ENCODE peak calls at places on chromosomes 7 and 10, in six cellular contexts. M is uterus, W is Peyer's patch, L is A549, I is H1, C is tibial nerve. Y is an unnamed sample.

GRCh38 chr7:30226593-30227268 is 57.7 kb upstream of the ZNRF2 start:
- DNase-seq in L (peak; percentile 58), W (peak; percentile 66), I (peak; percentile 66), M (no peak), C (no peak), Y (peak; percentile 34)

GRCh38 chr7:1593904-1594421 is 24.1 kb upstream of the PSMG3 start:
- DNase-seq in M (no peak), L (no peak), I (no peak), C (no peak), W (no peak), Y (no peak)

GRCh38 chr7:51366930-51367613 is 50.5 kb upstream of the COBL start:
- DNase-seq in L (peak; percentile 84), I (peak; percentile 63), M (no peak), W (no peak), C (no peak), Y (peak; percentile 49)

GRCh38 chr10:90884414-90884813 is 12.6 kb downstream of the RPP30 start:
- DNase-seq in I (no peak), L (no peak), M (no peak), C (no peak), W (no peak), Y (no peak)

GRCh38 chr7:115941703-115942268 is 88.8 kb downstream of the TFEC start:
- DNase-seq in L (no peak), M (no peak), W (no peak), C (no peak), I (no peak), Y (no peak)

GRCh38 chr10:126235091-126235978 is 152.9 kb downstream of the ADAM12 start:
- DNase-seq in M (no peak), C (no peak), I (no peak), L (no peak), W (no peak), Y (no peak)

GRCh38 chr10:15640536-15641085 is 79.1 kb downstream of the ITGA8 start:
- DNase-seq in L (no peak), W (no peak), C (no peak), M (no peak), I (no peak), Y (no peak)

GRCh38 chr10:117736655-117737054 is 194.1 kb downstream of the EMX2 start:
- DNase-seq in M (no peak), W (no peak), C (no peak), L (peak; percentile 22), I (no peak), Y (no peak)

GRCh38 chr7:23462846-23463245 is 7.4 kb downstream of the IGF2BP3 start:
- DNase-seq in L (no peak), M (no peak), I (peak; percentile 26), W (no peak), C (peak; percentile 31), Y (peak; percentile 34)

GRCh38 chr7:116582164-116582732 is 57.4 kb downstream of the CAV1 start:
- DNase-seq in M (no peak), C (no peak), W (no peak), I (no peak), L (no peak), Y (no peak)

GRCh38 chr7:46969303-46970130 is 612.4 kb downstream of the TNS3 start:
- DNase-seq in C (no peak), W (no peak), I (no peak), L (no peak), M (no peak), Y (no peak)

GRCh38 chr10:14954934-14955333 is 1.0 kb upstream of the DCLRE1C start:
- DNase-seq in I (no peak), C (no peak), L (no peak), M (no peak), W (no peak), Y (no peak)

GRCh38 chr10:103660364-103661197 is 167.1 kb downstream of the NEURL1 start:
- DNase-seq in M (no peak), C (no peak), W (no peak), L (no peak), I (no peak), Y (peak; percentile 60)

DNA sequence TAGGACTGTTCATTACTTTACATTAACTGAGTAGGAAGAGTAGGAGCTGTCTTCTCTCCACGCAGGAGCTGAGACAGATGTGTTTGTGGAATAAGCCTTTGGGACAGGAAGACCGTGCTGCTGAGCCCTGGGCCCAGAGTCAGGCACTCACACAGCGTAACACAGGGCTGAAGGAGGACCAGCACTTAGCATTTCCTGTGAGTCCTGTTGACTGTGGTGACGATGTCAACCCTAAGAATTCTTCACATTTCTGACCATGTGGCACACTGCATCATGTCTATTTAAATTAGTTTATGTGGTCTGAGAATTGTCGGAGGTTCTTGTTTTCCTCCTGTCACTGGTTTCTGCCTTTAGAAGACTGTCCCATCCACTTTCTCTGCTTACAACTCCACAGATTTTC is 117.2 kb downstream of the PIP4K2A start:
- DNase-seq in W (no peak), C (no peak), L (no peak), I (no peak), M (no peak), Y (no peak)
- TF ChIP-seq POLR2A in W (no peak), C (no peak), L (no peak), I (no peak), M (no peak), Y (no peak)

GRCh38 chr10:44418637-44419036 is 33.7 kb upstream of the CXCL12 start:
- DNase-seq in I (no peak), C (no peak), W (no peak), L (no peak), M (no peak), Y (no peak)
- TF ChIP-seq POLR2A in I (no peak), C (no peak), W (no peak), L (no peak), M (no peak), Y (no peak)

GRCh38 chr10:119209736-119210355 is 2.5 kb downstream of the GRK5 start:
- DNase-seq in M (no peak), L (no peak), C (no peak), I (no peak), W (no peak), Y (no peak)
- TF ChIP-seq POLR2A in M (no peak), L (no peak), C (no peak), I (no peak), W (no peak), Y (no peak)

GRCh38 chr10:97498841-97499560 is at the start of gene UBTD1:
- DNase-seq in W (no peak), M (peak; percentile 63), L (peak; percentile 27), C (no peak), I (peak; percentile 88), Y (peak; percentile 47)
- TF ChIP-seq POLR2A in W (no peak), M (peak; percentile 33), L (peak; percentile 36), C (no peak), I (no peak), Y (no peak)

GRCh38 chr10:87661861-87662785 is 2.4 kb downstream of the PAPSS2 start:
- DNase-seq in I (no peak), C (no peak), M (no peak), W (no peak), L (no peak), Y (no peak)
- TF ChIP-seq POLR2A in I (no peak), C (no peak), M (no peak), W (no peak), L (no peak), Y (no peak)

GRCh38 chr10:10798543-10799192 is 219.0 kb upstream of the CELF2 start:
- DNase-seq in M (peak; percentile 37), I (peak; percentile 61), L (no peak), C (no peak), W (no peak), Y (no peak)
- TF ChIP-seq POLR2A in M (no peak), I (no peak), L (no peak), C (no peak), W (no peak), Y (no peak)